ENCODE peak calls at places on chromosomes 11 and 22, in ten cellular contexts. One of them, this sample, is unnamed.

GRCh38 chr11:34411786-34412185 is 26.9 kb upstream of the CAT start:
- DNase-seq in tibial nerve: no peak
- DNase-seq in AG04450: no peak
- DNase-seq in osteocyte: no peak
- DNase-seq in kidney epithelial cell: no peak
- DNase-seq in MM.1S: no peak
- DNase-seq in psoas muscle: no peak
- DNase-seq in GM10248: no peak
- DNase-seq in AG09309: no peak
- DNase-seq in AG04449: no peak
- DNase-seq in this sample: no peak

GRCh38 chr11:110065189-110065588 is 28.0 kb upstream of the ZC3H12C start:
- DNase-seq in tibial nerve: no peak
- DNase-seq in AG04450: no peak
- DNase-seq in osteocyte: no peak
- DNase-seq in kidney epithelial cell: no peak
- DNase-seq in MM.1S: no peak
- DNase-seq in psoas muscle: no peak
- DNase-seq in GM10248: no peak
- DNase-seq in AG09309: no peak
- DNase-seq in AG04449: no peak
- DNase-seq in this sample: no peak

GRCh38 chr22:40452730-40453487 is 82.5 kb downstream of the SGSM3 start:
- DNase-seq in tibial nerve: no peak
- DNase-seq in AG04450: no peak
- DNase-seq in osteocyte: no peak
- DNase-seq in kidney epithelial cell: no peak
- DNase-seq in MM.1S: no peak
- DNase-seq in psoas muscle: no peak
- DNase-seq in GM10248: no peak
- DNase-seq in AG09309: no peak
- DNase-seq in AG04449: no peak
- DNase-seq in this sample: no peak

GRCh38 chr22:33803371-33803770 is 116.9 kb downstream of the LARGE1 start:
- DNase-seq in tibial nerve: no peak
- DNase-seq in AG04450: peak
- DNase-seq in osteocyte: no peak
- DNase-seq in kidney epithelial cell: peak
- DNase-seq in MM.1S: no peak
- DNase-seq in psoas muscle: no peak
- DNase-seq in GM10248: no peak
- DNase-seq in AG09309: peak
- DNase-seq in AG04449: peak
- DNase-seq in this sample: no peak

GRCh38 chr11:3126207-3126865 is 38.8 kb downstream of the OSBPL5 start:
- DNase-seq in tibial nerve: no peak
- DNase-seq in AG04450: no peak
- DNase-seq in osteocyte: no peak
- DNase-seq in kidney epithelial cell: no peak
- DNase-seq in MM.1S: no peak
- DNase-seq in psoas muscle: peak
- DNase-seq in GM10248: no peak
- DNase-seq in AG09309: no peak
- DNase-seq in AG04449: no peak
- DNase-seq in this sample: no peak

GRCh38 chr22:28018461-28018927 is 99.4 kb upstream of the PITPNB start:
- DNase-seq in tibial nerve: no peak
- DNase-seq in AG04450: no peak
- DNase-seq in osteocyte: no peak
- DNase-seq in kidney epithelial cell: no peak
- DNase-seq in MM.1S: no peak
- DNase-seq in psoas muscle: peak
- DNase-seq in GM10248: no peak
- DNase-seq in AG09309: no peak
- DNase-seq in AG04449: no peak
- DNase-seq in this sample: no peak

GRCh38 chr11:33620423-33621120 is 80.1 kb downstream of the C11orf91 start:
- DNase-seq in tibial nerve: no peak
- DNase-seq in AG04450: no peak
- DNase-seq in osteocyte: no peak
- DNase-seq in kidney epithelial cell: peak
- DNase-seq in MM.1S: no peak
- DNase-seq in psoas muscle: no peak
- DNase-seq in GM10248: no peak
- DNase-seq in AG09309: no peak
- DNase-seq in AG04449: no peak
- DNase-seq in this sample: no peak

GRCh38 chr11:88520391-88520790 is 182.9 kb upstream of the CTSC start:
- DNase-seq in tibial nerve: no peak
- DNase-seq in AG04450: no peak
- DNase-seq in osteocyte: no peak
- DNase-seq in kidney epithelial cell: no peak
- DNase-seq in MM.1S: no peak
- DNase-seq in psoas muscle: no peak
- DNase-seq in GM10248: no peak
- DNase-seq in AG09309: no peak
- DNase-seq in AG04449: no peak
- DNase-seq in this sample: no peak

GRCh38 chr11:129223260-129223659 is 31.1 kb upstream of the ARHGAP32 start:
- DNase-seq in tibial nerve: no peak
- DNase-seq in AG04450: no peak
- DNase-seq in osteocyte: no peak
- DNase-seq in kidney epithelial cell: no peak
- DNase-seq in MM.1S: no peak
- DNase-seq in psoas muscle: no peak
- DNase-seq in GM10248: no peak
- DNase-seq in AG09309: no peak
- DNase-seq in AG04449: no peak
- DNase-seq in this sample: no peak

GRCh38 chr11:64885367-64886286 is 7.2 kb upstream of the EHD1 start:
- DNase-seq in tibial nerve: no peak
- DNase-seq in AG04450: peak
- DNase-seq in osteocyte: no peak
- DNase-seq in kidney epithelial cell: no peak
- DNase-seq in MM.1S: no peak
- DNase-seq in psoas muscle: no peak
- DNase-seq in GM10248: no peak
- DNase-seq in AG09309: no peak
- DNase-seq in AG04449: peak
- DNase-seq in this sample: no peak

GRCh38 chr22:37284807-37285355 is 2.6 kb downstream of the CYTH4 start:
- DNase-seq in tibial nerve: peak
- DNase-seq in AG04450: no peak
- DNase-seq in osteocyte: no peak
- DNase-seq in kidney epithelial cell: no peak
- DNase-seq in MM.1S: peak
- DNase-seq in psoas muscle: peak
- DNase-seq in GM10248: peak
- DNase-seq in AG09309: no peak
- DNase-seq in AG04449: no peak
- DNase-seq in this sample: peak

GRCh38 chr22:37284126-37284806 is 2.0 kb downstream of the CYTH4 start:
- DNase-seq in tibial nerve: no peak
- DNase-seq in AG04450: no peak
- DNase-seq in osteocyte: no peak
- DNase-seq in kidney epithelial cell: no peak
- DNase-seq in MM.1S: no peak
- DNase-seq in psoas muscle: no peak
- DNase-seq in GM10248: no peak
- DNase-seq in AG09309: no peak
- DNase-seq in AG04449: no peak
- DNase-seq in this sample: no peak

GRCh38 chr22:37281646-37282384 is 493 bp upstream of the CYTH4 start:
- DNase-seq in tibial nerve: no peak
- DNase-seq in AG04450: no peak
- DNase-seq in osteocyte: no peak
- DNase-seq in kidney epithelial cell: no peak
- DNase-seq in MM.1S: no peak
- DNase-seq in psoas muscle: no peak
- DNase-seq in GM10248: no peak
- DNase-seq in AG09309: no peak
- DNase-seq in AG04449: no peak
- DNase-seq in this sample: peak

GRCh38 chr22:37282385-37282677 is at the start of gene CYTH4:
- DNase-seq in tibial nerve: no peak
- DNase-seq in AG04450: no peak
- DNase-seq in osteocyte: no peak
- DNase-seq in kidney epithelial cell: no peak
- DNase-seq in MM.1S: no peak
- DNase-seq in psoas muscle: peak
- DNase-seq in GM10248: peak
- DNase-seq in AG09309: no peak
- DNase-seq in AG04449: no peak
- DNase-seq in this sample: peak

GRCh38 chr22:37283393-37283937 is 1.2 kb downstream of the CYTH4 start:
- DNase-seq in tibial nerve: no peak
- DNase-seq in AG04450: no peak
- DNase-seq in osteocyte: no peak
- DNase-seq in kidney epithelial cell: no peak
- DNase-seq in MM.1S: no peak
- DNase-seq in psoas muscle: no peak
- DNase-seq in GM10248: peak
- DNase-seq in AG09309: no peak
- DNase-seq in AG04449: no peak
- DNase-seq in this sample: no peak
- TF ChIP-seq CTCF in tibial nerve: no peak
- TF ChIP-seq CTCF in AG04450: peak
- TF ChIP-seq CTCF in osteocyte: no peak
- TF ChIP-seq CTCF in kidney epithelial cell: peak
- TF ChIP-seq CTCF in MM.1S: peak
- TF ChIP-seq CTCF in psoas muscle: no peak
- TF ChIP-seq CTCF in GM10248: peak
- TF ChIP-seq CTCF in AG09309: peak
- TF ChIP-seq CTCF in AG04449: peak
- TF ChIP-seq CTCF in this sample: peak

GRCh38 chr11:46367916-46368267 is 13.6 kb upstream of the MDK start:
- DNase-seq in tibial nerve: no peak
- DNase-seq in AG04450: no peak
- DNase-seq in osteocyte: no peak
- DNase-seq in kidney epithelial cell: no peak
- DNase-seq in MM.1S: no peak
- DNase-seq in psoas muscle: no peak
- DNase-seq in GM10248: no peak
- DNase-seq in AG09309: no peak
- DNase-seq in AG04449: no peak
- DNase-seq in this sample: no peak

GRCh38 chr11:46371994-46372393 is 9.5 kb upstream of the MDK start:
- DNase-seq in tibial nerve: no peak
- DNase-seq in AG04450: no peak
- DNase-seq in osteocyte: no peak
- DNase-seq in kidney epithelial cell: no peak
- DNase-seq in MM.1S: no peak
- DNase-seq in psoas muscle: no peak
- DNase-seq in GM10248: no peak
- DNase-seq in AG09309: no peak
- DNase-seq in AG04449: no peak
- DNase-seq in this sample: no peak

GRCh38 chr11:46369458-46370152 is 11.9 kb upstream of the MDK start:
- DNase-seq in tibial nerve: peak
- DNase-seq in AG04450: peak
- DNase-seq in osteocyte: no peak
- DNase-seq in kidney epithelial cell: no peak
- DNase-seq in MM.1S: peak
- DNase-seq in psoas muscle: no peak
- DNase-seq in GM10248: peak
- DNase-seq in AG09309: no peak
- DNase-seq in AG04449: no peak
- DNase-seq in this sample: peak

GRCh38 chr11:46367244-46367915 is 14.1 kb upstream of the MDK start:
- DNase-seq in tibial nerve: peak
- DNase-seq in AG04450: no peak
- DNase-seq in osteocyte: peak
- DNase-seq in kidney epithelial cell: no peak
- DNase-seq in MM.1S: no peak
- DNase-seq in psoas muscle: peak
- DNase-seq in GM10248: peak
- DNase-seq in AG09309: no peak
- DNase-seq in AG04449: no peak
- DNase-seq in this sample: peak

DNA sequence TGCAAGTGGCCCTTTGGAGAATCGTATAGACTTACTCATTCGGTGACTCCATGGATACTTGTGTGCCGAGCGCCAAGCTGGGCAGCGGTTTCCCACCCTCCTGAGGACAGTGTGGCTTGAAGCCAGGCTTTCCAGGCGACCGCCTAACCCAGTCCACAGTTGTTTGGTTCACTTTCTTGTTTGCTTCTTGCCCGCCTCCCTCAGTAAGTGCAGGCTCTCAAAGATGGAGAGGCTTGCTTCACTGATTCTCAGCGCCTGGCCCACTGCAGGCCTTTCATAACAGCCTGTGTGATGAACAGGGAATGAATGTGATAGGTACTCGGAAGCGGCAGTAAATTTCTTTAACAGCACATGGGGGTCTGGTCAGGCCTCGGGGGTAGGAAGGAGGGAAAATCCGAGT is 11.2 kb upstream of the MDK start:
- DNase-seq in tibial nerve: no peak
- DNase-seq in AG04450: no peak
- DNase-seq in osteocyte: no peak
- DNase-seq in kidney epithelial cell: no peak
- DNase-seq in MM.1S: no peak
- DNase-seq in psoas muscle: no peak
- DNase-seq in GM10248: no peak
- DNase-seq in AG09309: no peak
- DNase-seq in AG04449: no peak
- DNase-seq in this sample: no peak
- TF ChIP-seq CTCF in tibial nerve: no peak
- TF ChIP-seq CTCF in AG04450: no peak
- TF ChIP-seq CTCF in osteocyte: no peak
- TF ChIP-seq CTCF in kidney epithelial cell: no peak
- TF ChIP-seq CTCF in MM.1S: no peak
- TF ChIP-seq CTCF in psoas muscle: no peak
- TF ChIP-seq CTCF in GM10248: no peak
- TF ChIP-seq CTCF in AG09309: no peak
- TF ChIP-seq CTCF in AG04449: no peak
- TF ChIP-seq CTCF in this sample: no peak

DNA sequence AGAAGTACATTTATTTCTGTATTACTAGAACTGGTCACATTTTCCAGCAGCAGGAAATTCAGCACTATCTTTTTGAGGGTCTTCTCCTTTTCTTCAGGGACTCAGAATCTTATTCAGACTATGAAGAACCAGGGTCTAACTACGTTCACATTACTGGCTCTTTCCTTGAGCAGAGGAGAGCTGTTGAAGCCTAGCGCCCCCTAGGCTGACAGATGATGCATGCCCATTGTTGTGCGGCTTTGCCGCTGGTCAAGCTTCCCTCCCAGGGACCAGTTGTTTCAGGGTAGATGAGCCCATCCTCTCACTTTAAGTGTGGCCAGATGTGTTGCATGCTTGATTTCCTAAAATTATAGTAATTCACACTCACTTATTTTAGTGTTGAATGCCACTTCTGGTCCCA is 168.2 kb upstream of the PDGFD start:
- DNase-seq in tibial nerve: no peak
- DNase-seq in AG04450: no peak
- DNase-seq in osteocyte: no peak
- DNase-seq in kidney epithelial cell: no peak
- DNase-seq in MM.1S: no peak
- DNase-seq in psoas muscle: no peak
- DNase-seq in GM10248: no peak
- DNase-seq in AG09309: no peak
- DNase-seq in AG04449: no peak
- DNase-seq in this sample: no peak
- TF ChIP-seq CTCF in tibial nerve: no peak
- TF ChIP-seq CTCF in AG04450: peak
- TF ChIP-seq CTCF in osteocyte: peak
- TF ChIP-seq CTCF in kidney epithelial cell: peak
- TF ChIP-seq CTCF in MM.1S: peak
- TF ChIP-seq CTCF in psoas muscle: no peak
- TF ChIP-seq CTCF in GM10248: peak
- TF ChIP-seq CTCF in AG09309: no peak
- TF ChIP-seq CTCF in AG04449: no peak
- TF ChIP-seq CTCF in this sample: no peak

GRCh38 chr11:92861641-92862040 is 107.8 kb upstream of the MTNR1B start:
- DNase-seq in tibial nerve: no peak
- DNase-seq in AG04450: no peak
- DNase-seq in osteocyte: no peak
- DNase-seq in kidney epithelial cell: no peak
- DNase-seq in MM.1S: no peak
- DNase-seq in psoas muscle: no peak
- DNase-seq in GM10248: no peak
- DNase-seq in AG09309: no peak
- DNase-seq in AG04449: no peak
- DNase-seq in this sample: no peak
- TF ChIP-seq CTCF in tibial nerve: no peak
- TF ChIP-seq CTCF in AG04450: no peak
- TF ChIP-seq CTCF in osteocyte: peak
- TF ChIP-seq CTCF in kidney epithelial cell: no peak
- TF ChIP-seq CTCF in MM.1S: no peak
- TF ChIP-seq CTCF in psoas muscle: no peak
- TF ChIP-seq CTCF in GM10248: no peak
- TF ChIP-seq CTCF in AG09309: no peak
- TF ChIP-seq CTCF in AG04449: no peak
- TF ChIP-seq CTCF in this sample: no peak